ENCODE peak calls at places on chromosomes 5 and 9, in eight cellular contexts. J is bronchial epithelial cell; B is HEK293T; W is effector CD4-positive, alpha-beta T cell; M is CD8-positive, alpha-beta memory T cell; P is KBM-7; I is Calu3; N is endothelial cell. Z is an unnamed sample.
A peak's percentile ranks its signal among the peaks of the same experiment; 100 is the strongest.

GRCh38 chr5:138716456-138716924 is 36.7 kb upstream of the CTNNA1 start:
- DNase-seq in J (no peak), B (peak; percentile 19), W (no peak), M (no peak), P (no peak), I (peak; percentile 56), N (no peak), Z (no peak)

GRCh38 chr5:44332360-44332971 is 56.8 kb downstream of the FGF10 start:
- DNase-seq in J (peak; percentile 57), B (peak; percentile 10), W (no peak), M (no peak), P (peak; percentile 38), I (peak; percentile 3), N (no peak), Z (peak; percentile 25)

GRCh38 chr5:23528677-23529076 is 21.3 kb downstream of the PRDM9 start:
- DNase-seq in J (no peak), B (no peak), W (no peak), M (no peak), P (no peak), I (no peak), N (no peak), Z (no peak)

GRCh38 chr5:116498478-116498877 is 76.1 kb downstream of the SEMA6A start:
- DNase-seq in J (no peak), B (peak; percentile 43), W (no peak), M (no peak), P (no peak), I (no peak), N (no peak), Z (no peak)

GRCh38 chr5:4882186-4882585 is 257.9 kb upstream of the ADAMTS16 start:
- DNase-seq in J (no peak), B (no peak), W (no peak), M (no peak), P (no peak), I (no peak), N (no peak), Z (no peak)

GRCh38 chr5:109468737-109469420 is 59.1 kb upstream of the PJA2 start:
- DNase-seq in J (peak; percentile 84), B (peak; percentile 85), W (peak; percentile 44), M (peak; percentile 57), P (peak; percentile 86), I (peak; percentile 95), N (peak; percentile 90), Z (peak; percentile 92)

GRCh38 chr5:67160985-67161384 is 35.6 kb downstream of the CD180 start:
- DNase-seq in J (peak; percentile 78), B (no peak), W (peak; percentile 38), M (no peak), P (no peak), I (peak; percentile 50), N (no peak), Z (peak; percentile 9)

GRCh38 chr5:53792338-53792737 is 231.9 kb downstream of the NDUFS4 start:
- DNase-seq in J (no peak), B (no peak), W (no peak), M (no peak), P (no peak), I (no peak), N (no peak), Z (no peak)

GRCh38 chr5:143247134-143247815 is 156.2 kb downstream of the NR3C1 start:
- DNase-seq in J (no peak), B (no peak), W (no peak), M (no peak), P (no peak), I (no peak), N (no peak), Z (no peak)

GRCh38 chr9:132162764-132163456 is 1.1 kb downstream of the NTNG2 start:
- DNase-seq in J (no peak), B (no peak), W (no peak), M (no peak), P (no peak), I (no peak), N (no peak), Z (no peak)

GRCh38 chr9:18071651-18072060 is 402.3 kb upstream of the ADAMTSL1 start:
- DNase-seq in J (no peak), B (no peak), W (no peak), M (no peak), P (no peak), I (no peak), N (no peak), Z (no peak)

GRCh38 chr9:4515958-4516375 is 25.7 kb downstream of the SLC1A1 start:
- DNase-seq in J (no peak), B (no peak), W (no peak), M (no peak), P (no peak), I (no peak), N (no peak), Z (no peak)

GRCh38 chr9:89077519-89077918 is 86.3 kb downstream of the S1PR3 start:
- DNase-seq in J (no peak), B (no peak), W (no peak), M (no peak), P (peak; percentile 39), I (no peak), N (no peak), Z (no peak)

GRCh38 chr5:123151227-123151951 is 62.3 kb downstream of the PRDM6 start:
- DNase-seq in J (no peak), B (no peak), W (no peak), M (no peak), P (no peak), I (no peak), N (no peak), Z (no peak)

GRCh38 chr5:96772542-96772941 is 35.2 kb downstream of the ERAP1 start:
- DNase-seq in J (no peak), B (no peak), W (no peak), M (no peak), P (no peak), I (no peak), N (no peak), Z (no peak)

GRCh38 chr5:45062044-45062443 is 253.3 kb downstream of the MRPS30 start:
- DNase-seq in J (no peak), B (no peak), W (no peak), M (no peak), P (no peak), I (no peak), N (no peak), Z (no peak)

GRCh38 chr5:1511651-1512540 is 11.9 kb downstream of the LPCAT1 start:
- DNase-seq in J (peak; percentile 52), B (no peak), W (peak; percentile 1), M (peak; percentile 0), P (no peak), I (peak; percentile 22), N (no peak), Z (no peak)

GRCh38 chr9:1231998-1232919 is 182.1 kb downstream of the DMRT2 start:
- DNase-seq in J (peak; percentile 79), B (no peak), W (no peak), M (no peak), P (no peak), I (no peak), N (no peak), Z (peak; percentile 8)

GRCh38 chr9:123395276-123396006 is 39.4 kb downstream of the CRB2 start:
- DNase-seq in J (no peak), B (no peak), W (no peak), M (no peak), P (no peak), I (no peak), N (no peak), Z (no peak)

GRCh38 chr5:132437604-132438275 is 52.8 kb downstream of the IRF1 start:
- DNase-seq in J (no peak), B (no peak), W (peak; percentile 45), M (peak; percentile 38), P (peak; percentile 75), I (no peak), N (peak; percentile 19), Z (no peak)

GRCh38 chr9:132094314-132094791 is 14.7 kb upstream of the MED27 start:
- DNase-seq in J (peak; percentile 78), B (no peak), W (no peak), M (no peak), P (no peak), I (no peak), N (no peak), Z (no peak)

GRCh38 chr9:96418920-96419690 is 935 bp upstream of the ZNF367 start:
- DNase-seq in J (peak; percentile 22), B (peak; percentile 62), W (peak; percentile 24), M (peak; percentile 40), P (peak; percentile 85), I (peak; percentile 70), N (peak; percentile 57), Z (peak; percentile 47)

GRCh38 chr5:77172713-77173328 is 37.7 kb upstream of the PDE8B start:
- DNase-seq in J (no peak), B (no peak), W (no peak), M (no peak), P (no peak), I (no peak), N (no peak), Z (no peak)

GRCh38 chr9:130779153-130779855 is 55.8 kb upstream of the ABL1 start:
- DNase-seq in J (no peak), B (peak; percentile 35), W (no peak), M (no peak), P (no peak), I (no peak), N (no peak), Z (no peak)

GRCh38 chr5:141494761-141495455 is 6.0 kb downstream of the PCDHGC5 start:
- DNase-seq in J (no peak), B (no peak), W (no peak), M (no peak), P (no peak), I (no peak), N (no peak), Z (no peak)

GRCh38 chr5:116629168-116629567 is 54.5 kb upstream of the SEMA6A start:
- DNase-seq in J (no peak), B (peak; percentile 36), W (no peak), M (no peak), P (no peak), I (no peak), N (no peak), Z (no peak)

GRCh38 chr9:89798546-89799120 is 193.8 kb downstream of the GADD45G start:
- DNase-seq in J (no peak), B (no peak), W (no peak), M (no peak), P (no peak), I (no peak), N (no peak), Z (no peak)

GRCh38 chr5:98050583-98050982 is 722.9 kb upstream of the RGMB start:
- DNase-seq in J (peak; percentile 69), B (no peak), W (no peak), M (no peak), P (no peak), I (no peak), N (no peak), Z (peak; percentile 8)

GRCh38 chr9:77663754-77664153 is 15.6 kb upstream of the GNA14 start:
- DNase-seq in J (peak; percentile 22), B (no peak), W (no peak), M (no peak), P (no peak), I (peak; percentile 64), N (no peak), Z (no peak)

GRCh38 chr5:171914939-171915338 is 91.5 kb downstream of the FBXW11 start:
- DNase-seq in J (no peak), B (no peak), W (no peak), M (no peak), P (no peak), I (no peak), N (no peak), Z (no peak)

GRCh38 chr5:12099296-12099695 is 195.1 kb upstream of the CTNND2 start:
- DNase-seq in J (no peak), B (no peak), W (no peak), M (no peak), P (no peak), I (no peak), N (no peak), Z (no peak)

Z was measured in NCI-H460.